ENCODE peak calls at places on chromosomes 4 and X, in eight cellular contexts. W is progenitor cell of endocrine pancreas; I is CD4-positive, alpha-beta T cell; U is activated T-cell treated with anti-CD3 and anti-CD28 coated beads for 1 hour; F is OCI-M1; M is tibial artery; V is epithelial cell of esophagus; Y is KBM-7. X is an unnamed sample.

GRCh38 chrX:51336584-51336983 is 4.0 kb downstream of the NUDT10 start:
- DNase-seq in W (no peak), I (no peak), U (no peak), F (peak), M (no peak), V (peak), Y (peak), X (no peak)

GRCh38 chrX:56600141-56600540 is 36.7 kb downstream of the UBQLN2 start:
- DNase-seq in W (no peak), I (no peak), U (no peak), F (peak), M (no peak), V (peak), Y (peak), X (peak)

GRCh38 chr4:22091351-22091731 is 142.8 kb upstream of the KCNIP4 start:
- DNase-seq in W (no peak), I (no peak), U (no peak), F (no peak), M (no peak), V (no peak), Y (no peak), X (no peak)

GRCh38 chr4:138096384-138097062 is 145.6 kb downstream of the SLC7A11 start:
- DNase-seq in W (no peak), I (no peak), U (no peak), F (no peak), M (no peak), V (no peak), Y (no peak), X (no peak)

GRCh38 chr4:63965875-63966274 is 443.4 kb downstream of the TECRL start:
- DNase-seq in W (no peak), I (no peak), U (no peak), F (no peak), M (no peak), V (no peak), Y (no peak), X (no peak)

GRCh38 chrX:3461824-3462508 is 115.5 kb upstream of the MXRA5 start:
- DNase-seq in W (no peak), I (no peak), U (no peak), F (no peak), M (no peak), V (no peak), Y (no peak), X (peak)

GRCh38 chr4:139581096-139581495 is 25.1 kb upstream of the SETD7 start:
- DNase-seq in W (no peak), I (no peak), U (no peak), F (no peak), M (no peak), V (peak), Y (no peak), X (no peak)

GRCh38 chr4:10028910-10029309 is 7.6 kb upstream of the SLC2A9 start:
- DNase-seq in W (no peak), I (no peak), U (no peak), F (no peak), M (no peak), V (no peak), Y (no peak), X (no peak)

GRCh38 chrX:71998836-71999509 is 88.3 kb downstream of the NHSL2 start:
- DNase-seq in W (no peak), I (peak), U (peak), F (peak), M (peak), V (no peak), Y (peak), X (peak)

GRCh38 chrX:20263474-20263873 is 3.2 kb downstream of the RPS6KA3 start:
- DNase-seq in W (no peak), I (no peak), U (no peak), F (peak), M (no peak), V (peak), Y (peak), X (peak)

GRCh38 chrX:131977619-131978018 is 45.5 kb upstream of the STK26 start:
- DNase-seq in W (no peak), I (no peak), U (no peak), F (no peak), M (no peak), V (peak), Y (no peak), X (no peak)

GRCh38 chr4:15765910-15766703 is 12.0 kb upstream of the CD38 start:
- DNase-seq in W (no peak), I (peak), U (peak), F (peak), M (no peak), V (no peak), Y (peak), X (peak)

GRCh38 chr4:134777626-134778025 is 576.0 kb upstream of the PABPC4L start:
- DNase-seq in W (no peak), I (no peak), U (no peak), F (peak), M (no peak), V (peak), Y (no peak), X (no peak)

GRCh38 chr4:37139987-37140386 is 104.6 kb upstream of the NWD2 start:
- DNase-seq in W (no peak), I (no peak), U (no peak), F (peak), M (no peak), V (no peak), Y (no peak), X (no peak)

GRCh38 chr4:122762966-122763716 is 30.6 kb downstream of the BBS12 start:
- DNase-seq in W (no peak), I (no peak), U (no peak), F (no peak), M (no peak), V (no peak), Y (no peak), X (no peak)

GRCh38 chr4:140423106-140423505 is 4.3 kb downstream of the CLGN start:
- DNase-seq in W (no peak), I (no peak), U (no peak), F (no peak), M (no peak), V (peak), Y (no peak), X (no peak)

GRCh38 chr4:149987330-149987751 is 90.9 kb upstream of the DCLK2 start:
- DNase-seq in W (no peak), I (no peak), U (no peak), F (peak), M (no peak), V (no peak), Y (no peak), X (no peak)

GRCh38 chr4:158671665-158671914 is at the start of gene C4orf46:
- DNase-seq in W (no peak), I (no peak), U (no peak), F (no peak), M (no peak), V (no peak), Y (no peak), X (no peak)

GRCh38 chrX:78075787-78076389 is 28.2 kb upstream of the PGK1 start:
- DNase-seq in W (no peak), I (no peak), U (no peak), F (no peak), M (no peak), V (peak), Y (no peak), X (no peak)

GRCh38 chr4:173243917-173244658 is 75.5 kb downstream of the GALNT7 start:
- DNase-seq in W (no peak), I (no peak), U (no peak), F (no peak), M (no peak), V (no peak), Y (no peak), X (no peak)

GRCh38 chr4:6881908-6882307 is 27.7 kb upstream of the TBC1D14 start:
- DNase-seq in W (no peak), I (no peak), U (no peak), F (no peak), M (no peak), V (no peak), Y (no peak), X (no peak)

GRCh38 chr4:188262464-188262863 is 123.2 kb downstream of the TRIML1 start:
- DNase-seq in W (no peak), I (no peak), U (no peak), F (no peak), M (no peak), V (peak), Y (no peak), X (no peak)

GRCh38 chrX:120305531-120306145 is 5.6 kb downstream of the TMEM255A start:
- DNase-seq in W (no peak), I (no peak), U (no peak), F (no peak), M (no peak), V (no peak), Y (no peak), X (peak)

GRCh38 chrX:115533485-115533884 is 27.5 kb upstream of the PLS3 start:
- DNase-seq in W (no peak), I (no peak), U (no peak), F (no peak), M (no peak), V (peak), Y (no peak), X (no peak)

GRCh38 chr4:72301759-72302158 is 267.3 kb downstream of the ADAMTS3 start:
- DNase-seq in W (no peak), I (no peak), U (no peak), F (no peak), M (no peak), V (no peak), Y (no peak), X (no peak)

GRCh38 chrX:12065251-12065650 is 73.0 kb upstream of the FRMPD4 start:
- DNase-seq in W (peak), I (no peak), U (no peak), F (peak), M (no peak), V (peak), Y (peak), X (no peak)

GRCh38 chr4:95000076-95000648 is 242.4 kb downstream of the BMPR1B start:
- DNase-seq in W (no peak), I (no peak), U (no peak), F (no peak), M (no peak), V (no peak), Y (no peak), X (no peak)

GRCh38 chr4:138953962-138954371 is 61.6 kb upstream of the NOCT start:
- DNase-seq in W (no peak), I (no peak), U (no peak), F (no peak), M (peak), V (peak), Y (no peak), X (peak)

GRCh38 chr4:141099326-141099725 is 33.9 kb downstream of the RNF150 start:
- DNase-seq in W (no peak), I (no peak), U (no peak), F (no peak), M (no peak), V (no peak), Y (no peak), X (no peak)

GRCh38 chr4:171924761-171925376 is 111.7 kb downstream of the GALNTL6 start:
- DNase-seq in W (no peak), I (no peak), U (no peak), F (no peak), M (no peak), V (no peak), Y (no peak), X (no peak)

GRCh38 chr4:38125816-38126215 is 165.6 kb downstream of the PTTG2 start:
- DNase-seq in W (no peak), I (no peak), U (no peak), F (no peak), M (no peak), V (peak), Y (no peak), X (no peak)

GRCh38 chr4:152988721-152989553 is 52.8 kb downstream of the FHDC1 start:
- DNase-seq in W (no peak), I (no peak), U (no peak), F (no peak), M (no peak), V (no peak), Y (no peak), X (no peak)

GRCh38 chr4:675980-676870 is 1.9 kb downstream of the MYL5 start:
- DNase-seq in W (no peak), I (no peak), U (no peak), F (no peak), M (no peak), V (no peak), Y (no peak), X (no peak)

GRCh38 chr4:126965876-126966275 is 666.9 kb upstream of the INTU start:
- DNase-seq in W (no peak), I (no peak), U (no peak), F (no peak), M (no peak), V (no peak), Y (no peak), X (no peak)

X was measured in MV-4-11.